ENCODE peak calls at places on chromosomes 5 and 9, in four cellular contexts. One of them, this sample, is unnamed.

GRCh38 chr5:57007349-57007748 is 55.4 kb upstream of the MIER3 start:
- DNase-seq in endodermal cell: no peak
- DNase-seq in AG04449: no peak
- DNase-seq in GM12864: no peak
- DNase-seq in this sample: peak

GRCh38 chr5:145101246-145101645 is 733.9 kb downstream of the PRELID2 start:
- DNase-seq in endodermal cell: no peak
- DNase-seq in AG04449: no peak
- DNase-seq in GM12864: no peak
- DNase-seq in this sample: peak

GRCh38 chr9:121783523-121784507 is 132.4 kb downstream of the DAB2IP start:
- DNase-seq in endodermal cell: peak
- DNase-seq in AG04449: no peak
- DNase-seq in GM12864: no peak
- DNase-seq in this sample: no peak

GRCh38 chr9:132042324-132042723 is 37.3 kb downstream of the MED27 start:
- DNase-seq in endodermal cell: no peak
- DNase-seq in AG04449: peak
- DNase-seq in GM12864: no peak
- DNase-seq in this sample: no peak

GRCh38 chr5:18732556-18733479 is 1098.6 kb downstream of the TAF11L14 start:
- DNase-seq in endodermal cell: no peak
- DNase-seq in AG04449: no peak
- DNase-seq in GM12864: no peak
- DNase-seq in this sample: no peak

GRCh38 chr5:73405691-73406090 is 42.9 kb downstream of the FOXD1 start:
- DNase-seq in endodermal cell: no peak
- DNase-seq in AG04449: no peak
- DNase-seq in GM12864: no peak
- DNase-seq in this sample: no peak

GRCh38 chr9:129719135-129719534 is 33.7 kb downstream of the PTGES start:
- DNase-seq in endodermal cell: peak
- DNase-seq in AG04449: no peak
- DNase-seq in GM12864: no peak
- DNase-seq in this sample: no peak

GRCh38 chr5:159385994-159386711 is 55.9 kb upstream of the IL12B start:
- DNase-seq in endodermal cell: no peak
- DNase-seq in AG04449: no peak
- DNase-seq in GM12864: no peak
- DNase-seq in this sample: no peak

GRCh38 chr5:95022967-95023695 is 261.8 kb downstream of the MCTP1 start:
- DNase-seq in endodermal cell: no peak
- DNase-seq in AG04449: no peak
- DNase-seq in GM12864: no peak
- DNase-seq in this sample: peak

GRCh38 chr5:5141625-5142527 is 1.7 kb downstream of the ADAMTS16 start:
- DNase-seq in endodermal cell: peak
- DNase-seq in AG04449: no peak
- DNase-seq in GM12864: peak
- DNase-seq in this sample: peak

GRCh38 chr9:130104413-130105193 is 50.9 kb downstream of the GPR107 start:
- DNase-seq in endodermal cell: no peak
- DNase-seq in AG04449: no peak
- DNase-seq in GM12864: no peak
- DNase-seq in this sample: no peak

GRCh38 chr5:107640568-107640967 is 30.2 kb downstream of the EFNA5 start:
- DNase-seq in endodermal cell: no peak
- DNase-seq in AG04449: no peak
- DNase-seq in GM12864: no peak
- DNase-seq in this sample: peak

GRCh38 chr9:129109952-129110739 is 447 bp downstream of the CRAT start:
- DNase-seq in endodermal cell: no peak
- DNase-seq in AG04449: no peak
- DNase-seq in GM12864: no peak
- DNase-seq in this sample: peak

GRCh38 chr5:174192103-174192655 is 146.7 kb downstream of the NSG2 start:
- DNase-seq in endodermal cell: peak
- DNase-seq in AG04449: no peak
- DNase-seq in GM12864: no peak
- DNase-seq in this sample: no peak

GRCh38 chr9:91119147-91119546 is 242.6 kb downstream of the AUH start:
- DNase-seq in endodermal cell: no peak
- DNase-seq in AG04449: no peak
- DNase-seq in GM12864: no peak
- DNase-seq in this sample: no peak

GRCh38 chr5:134550271-134551214 is 25.1 kb downstream of the JADE2 start:
- DNase-seq in endodermal cell: no peak
- DNase-seq in AG04449: no peak
- DNase-seq in GM12864: no peak
- DNase-seq in this sample: peak

GRCh38 chr5:149632311-149633251 is 51.3 kb downstream of the ARHGEF37 start:
- DNase-seq in endodermal cell: peak
- DNase-seq in AG04449: no peak
- DNase-seq in GM12864: no peak
- DNase-seq in this sample: peak

GRCh38 chr9:137031904-137032639 is at the start of gene FUT7:
- DNase-seq in endodermal cell: no peak
- DNase-seq in AG04449: no peak
- DNase-seq in GM12864: no peak
- DNase-seq in this sample: peak

GRCh38 chr5:28542968-28543367 is 1504.6 kb upstream of the CDH9 start:
- DNase-seq in endodermal cell: no peak
- DNase-seq in AG04449: peak
- DNase-seq in GM12864: no peak
- DNase-seq in this sample: no peak

GRCh38 chr9:113998529-113999255 is 79.4 kb downstream of the AMBP start:
- DNase-seq in endodermal cell: peak
- DNase-seq in AG04449: no peak
- DNase-seq in GM12864: no peak
- DNase-seq in this sample: no peak
- TF ChIP-seq CTCF in endodermal cell: peak
- TF ChIP-seq CTCF in AG04449: peak
- TF ChIP-seq CTCF in GM12864: no peak
- TF ChIP-seq CTCF in this sample: no peak

DNA sequence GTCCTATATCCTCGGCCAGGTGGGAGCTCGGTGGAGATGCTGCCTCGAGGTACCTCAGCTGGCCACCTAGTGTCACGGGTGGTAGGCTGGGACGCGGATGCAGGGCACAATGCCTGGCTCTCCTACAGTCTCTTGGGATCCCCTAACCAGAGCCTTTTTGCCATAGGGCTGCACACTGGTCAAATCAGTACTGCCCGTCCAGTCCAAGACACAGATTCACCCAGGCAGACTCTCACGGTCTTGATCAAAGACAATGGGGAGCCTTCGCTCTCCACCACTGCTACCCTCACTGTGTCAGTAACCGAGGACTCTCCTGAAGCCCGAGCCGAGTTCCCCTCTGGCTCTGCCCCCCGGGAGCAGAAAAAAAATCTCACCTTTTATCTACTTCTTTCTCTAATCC is 2.0 kb downstream of the PCDHGC3 start:
- DNase-seq in endodermal cell: peak
- DNase-seq in AG04449: no peak
- DNase-seq in GM12864: no peak
- DNase-seq in this sample: no peak
- H3K4me3 ChIP-seq in endodermal cell: no peak
- H3K4me3 ChIP-seq in AG04449: peak
- H3K4me3 ChIP-seq in GM12864: no peak
- H3K4me3 ChIP-seq in this sample: no peak

GRCh38 chr5:177497297-177498012 is at the start of gene PDLIM7:
- DNase-seq in endodermal cell: peak
- DNase-seq in AG04449: peak
- DNase-seq in GM12864: peak
- DNase-seq in this sample: peak

GRCh38 chr5:177494356-177495195 is 2.8 kb downstream of the PDLIM7 start:
- DNase-seq in endodermal cell: peak
- DNase-seq in AG04449: no peak
- DNase-seq in GM12864: no peak
- DNase-seq in this sample: peak

GRCh38 chr5:177495243-177496060 is 2.0 kb downstream of the PDLIM7 start:
- DNase-seq in endodermal cell: peak
- DNase-seq in AG04449: peak
- DNase-seq in GM12864: no peak
- DNase-seq in this sample: peak

GRCh38 chr5:177497011-177497296 is 450 bp downstream of the PDLIM7 start:
- DNase-seq in endodermal cell: no peak
- DNase-seq in AG04449: no peak
- DNase-seq in GM12864: no peak
- DNase-seq in this sample: no peak

DNA sequence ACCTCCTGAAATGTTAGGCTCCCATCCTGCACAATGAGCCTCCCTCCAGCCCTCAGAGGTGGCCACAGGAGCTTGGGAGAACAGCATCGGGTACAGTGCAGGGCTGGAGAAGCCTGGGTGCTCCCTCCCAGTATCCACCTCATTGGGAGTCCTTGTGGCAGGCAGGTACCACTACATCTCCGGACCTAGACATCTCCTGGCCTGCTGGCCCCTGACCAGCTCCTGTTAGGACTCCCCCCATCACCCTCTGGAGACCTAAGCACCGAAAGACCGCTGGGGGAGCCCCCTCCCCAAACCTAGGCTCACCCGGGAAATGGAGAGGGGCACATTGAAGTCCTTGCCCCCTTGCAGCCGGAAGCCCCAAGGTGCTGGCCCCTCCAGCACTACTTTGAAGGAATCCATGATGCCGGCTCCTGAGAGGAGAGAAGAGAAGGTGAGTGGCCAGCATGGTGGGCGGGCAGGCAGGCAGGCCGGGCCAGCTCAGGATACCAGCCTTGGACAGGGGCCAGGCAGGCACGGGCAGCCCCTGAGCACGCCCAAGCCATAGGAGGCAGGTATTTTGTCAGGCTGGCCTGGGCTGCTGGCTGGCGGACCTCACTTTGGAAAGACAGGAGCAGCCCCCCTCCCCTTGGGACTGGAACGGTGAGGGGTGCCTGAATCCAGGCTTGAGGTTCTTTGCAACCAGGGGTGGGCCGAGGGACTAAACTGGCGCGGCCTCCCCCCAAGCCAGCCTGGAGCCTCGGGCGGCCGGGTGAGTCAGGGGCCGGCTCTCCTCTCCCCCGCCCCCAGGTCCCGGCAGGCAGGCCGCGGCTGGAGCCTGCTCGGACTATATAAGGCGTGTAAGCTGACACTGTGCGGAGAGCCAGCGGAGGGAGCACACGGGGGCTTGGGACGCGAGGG is 1.0 kb downstream of the PDLIM7 start:
- DNase-seq in endodermal cell: peak
- DNase-seq in AG04449: peak
- DNase-seq in GM12864: no peak
- DNase-seq in this sample: peak
- TF ChIP-seq CTCF in endodermal cell: peak
- TF ChIP-seq CTCF in AG04449: peak
- TF ChIP-seq CTCF in GM12864: peak
- TF ChIP-seq CTCF in this sample: peak

DNA sequence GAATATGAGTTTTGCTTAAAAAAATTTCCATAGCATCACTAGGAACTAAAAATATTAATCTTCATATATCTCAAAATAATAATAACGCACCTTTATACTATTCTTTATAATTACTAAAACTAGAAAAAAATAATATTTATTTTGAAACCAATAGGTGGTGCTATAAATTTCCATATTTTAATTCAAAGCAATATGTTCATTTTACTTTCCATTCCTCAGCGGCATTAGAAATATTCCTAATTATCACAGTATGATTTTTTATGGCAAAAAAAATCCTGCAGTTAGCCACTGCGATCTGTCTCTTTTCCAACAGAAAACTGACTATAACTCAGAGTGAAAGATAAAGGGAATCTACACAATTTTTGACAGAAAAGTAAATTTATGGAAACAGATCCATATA is 167.4 kb upstream of the MPDZ start:
- DNase-seq in endodermal cell: no peak
- DNase-seq in AG04449: no peak
- DNase-seq in GM12864: no peak
- DNase-seq in this sample: no peak
- H3K4me3 ChIP-seq in endodermal cell: no peak
- H3K4me3 ChIP-seq in AG04449: no peak
- H3K4me3 ChIP-seq in GM12864: no peak
- H3K4me3 ChIP-seq in this sample: no peak

GRCh38 chr9:36112516-36112915 is 24.0 kb upstream of the GLIPR2 start:
- DNase-seq in endodermal cell: no peak
- DNase-seq in AG04449: no peak
- DNase-seq in GM12864: no peak
- DNase-seq in this sample: no peak

GRCh38 chr9:36113999-36114398 is 22.5 kb upstream of the GLIPR2 start:
- DNase-seq in endodermal cell: no peak
- DNase-seq in AG04449: no peak
- DNase-seq in GM12864: no peak
- DNase-seq in this sample: no peak

DNA sequence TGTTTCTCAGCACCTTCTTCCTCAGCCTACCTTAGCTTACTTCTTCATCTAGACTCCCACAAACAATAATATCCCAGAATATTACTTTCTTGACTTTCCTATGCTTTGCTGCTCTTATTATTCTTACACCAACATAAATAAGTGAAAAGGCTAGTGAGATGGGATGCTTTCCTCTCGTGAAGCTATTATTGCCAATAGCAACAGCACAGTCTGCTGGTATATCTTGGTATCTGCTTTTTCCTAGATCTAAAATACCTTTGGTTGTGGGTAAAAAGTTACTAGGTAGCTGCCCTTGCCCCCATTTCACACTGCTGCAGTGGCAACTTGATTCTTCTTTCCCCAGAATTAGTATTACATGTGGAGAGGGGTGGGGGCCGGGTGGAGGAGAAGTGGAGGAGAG is 26.1 kb upstream of the GLIPR2 start:
- DNase-seq in endodermal cell: no peak
- DNase-seq in AG04449: no peak
- DNase-seq in GM12864: no peak
- DNase-seq in this sample: no peak
- TF ChIP-seq CTCF in endodermal cell: peak
- TF ChIP-seq CTCF in AG04449: no peak
- TF ChIP-seq CTCF in GM12864: peak
- TF ChIP-seq CTCF in this sample: peak

DNA sequence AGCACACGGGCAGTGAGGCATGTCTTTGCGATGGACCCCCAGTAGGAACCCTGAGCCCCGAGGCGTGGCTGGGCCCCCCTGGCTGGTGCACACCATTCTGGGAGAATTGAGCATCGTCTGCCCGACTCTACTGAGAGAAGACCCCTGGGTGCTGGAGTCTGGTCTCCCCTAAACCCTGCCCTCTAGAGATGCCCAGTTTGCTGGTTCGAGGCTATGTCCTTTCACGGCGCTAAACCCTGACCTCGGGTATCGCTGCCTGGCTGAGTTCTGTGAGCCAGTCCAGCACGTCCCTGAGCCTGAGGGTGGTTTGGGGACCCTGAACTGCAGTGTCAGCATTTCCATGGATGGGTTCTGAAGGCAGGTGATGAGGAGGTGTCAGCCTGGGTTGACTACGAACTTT is 128.8 kb downstream of the RXRA start:
- DNase-seq in endodermal cell: no peak
- DNase-seq in AG04449: no peak
- DNase-seq in GM12864: no peak
- DNase-seq in this sample: no peak
- H3K4me3 ChIP-seq in endodermal cell: no peak
- H3K4me3 ChIP-seq in AG04449: no peak
- H3K4me3 ChIP-seq in GM12864: no peak
- H3K4me3 ChIP-seq in this sample: no peak

This sample was measured in GM12865.